ENCODE peak calls at places on chromosomes 16 and 17, in five cellular contexts. A, D, U, S and E are unnamed samples.
A peak's percentile ranks its signal among the peaks of the same experiment; 100 is the strongest.

GRCh38 chr17:18111330-18111971 is 2.9 kb downstream of the MYO15A start:
- DNase-seq in S (no peak), A (no peak), U (no peak), D (no peak), E (no peak)

GRCh38 chr17:36127199-36127881 is 23.7 kb downstream of the CCL4 start:
- DNase-seq in A (no peak), U (no peak), S (no peak), D (no peak), E (no peak)

GRCh38 chr16:67415872-67416793 is at the start of gene ZDHHC1:
- DNase-seq in U (peak; percentile 94), A (no peak), S (peak; percentile 83), D (peak; percentile 55), E (peak; percentile 92)

GRCh38 chr16:80852261-80852872 is 48.0 kb upstream of the CDYL2 start:
- DNase-seq in U (peak; percentile 54), A (peak; percentile 31), S (no peak), D (peak; percentile 43), E (no peak)

GRCh38 chr16:2284797-2285576 is 17.1 kb upstream of the RNPS1 start:
- DNase-seq in A (no peak), D (no peak), U (no peak), S (no peak), E (no peak)

GRCh38 chr17:2240541-2240940 is 63.0 kb downstream of the SMG6 start:
- DNase-seq in S (no peak), A (no peak), U (no peak), D (no peak), E (no peak)

GRCh38 chr16:61726125-61726524 is 310.1 kb downstream of the CDH8 start:
- DNase-seq in U (no peak), A (no peak), D (no peak), S (no peak), E (no peak)

GRCh38 chr16:622920-623280 is 7.9 kb upstream of the WFIKKN1 start:
- DNase-seq in D (peak; percentile 79), S (no peak), A (no peak), U (no peak), E (no peak)

GRCh38 chr17:17737938-17738894 is 57.0 kb downstream of the RAI1 start:
- DNase-seq in S (no peak), U (peak; percentile 69), D (no peak), A (no peak), E (no peak)

GRCh38 chr17:2777242-2777867 is 18.9 kb upstream of the RAP1GAP2 start:
- DNase-seq in D (no peak), U (peak; percentile 73), A (no peak), S (no peak), E (no peak)

GRCh38 chr17:12537436-12537835 is 128.3 kb upstream of the MYOCD start:
- DNase-seq in S (no peak), A (no peak), D (no peak), U (no peak), E (no peak)

GRCh38 chr16:55081622-55082593 is 151.2 kb downstream of the IRX5 start:
- DNase-seq in U (no peak), D (no peak), S (no peak), A (no peak), E (no peak)

GRCh38 chr17:80971704-80972304 is 19.8 kb upstream of the CHMP6 start:
- DNase-seq in D (no peak), S (no peak), A (no peak), U (no peak), E (no peak)

DNA sequence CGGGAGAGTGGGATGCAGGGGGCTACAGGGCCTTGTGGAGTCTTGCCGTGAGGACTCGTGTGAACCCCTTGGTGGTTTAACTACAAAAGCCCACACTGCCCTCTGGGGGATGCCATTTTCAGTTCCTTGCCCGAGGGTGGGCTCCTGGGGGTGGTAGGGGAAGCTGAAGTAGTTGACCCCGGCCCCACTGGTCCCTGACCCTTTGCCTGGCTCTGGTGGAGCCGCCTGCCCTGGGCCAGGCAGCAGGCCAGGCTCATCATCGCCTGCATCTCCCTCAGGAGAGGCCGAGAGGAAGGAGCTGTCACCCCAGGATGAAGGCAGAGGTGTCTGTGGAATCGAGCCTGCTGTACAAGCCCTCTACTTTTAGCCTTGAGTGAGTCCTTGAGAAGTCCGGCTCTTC is 10.2 kb downstream of the COX4I1 start:
- DNase-seq in U (no peak), A (no peak), S (no peak), D (no peak), E (no peak)
- TF ChIP-seq TAF1 in U (no peak), A (no peak), S (no peak), D (no peak), E (no peak)

GRCh38 chr17:46876926-46877325 is 25.5 kb downstream of the WNT9B start:
- DNase-seq in D (no peak), S (no peak), A (no peak), U (no peak), E (no peak)
- TF ChIP-seq POLR2A in D (no peak), S (no peak), A (no peak), U (no peak), E (no peak)

GRCh38 chr17:59671386-59671785 is 35.8 kb downstream of the PTRH2 start:
- DNase-seq in S (no peak), U (no peak), A (no peak), D (no peak), E (no peak)

GRCh38 chr17:59669411-59669810 is 37.8 kb downstream of the PTRH2 start:
- DNase-seq in A (no peak), S (no peak), D (no peak), U (no peak), E (no peak)

GRCh38 chr17:59666235-59666634 is 41.0 kb downstream of the PTRH2 start:
- DNase-seq in D (no peak), U (no peak), A (no peak), S (no peak), E (no peak)

GRCh38 chr17:59669944-59670343 is 37.3 kb downstream of the PTRH2 start:
- DNase-seq in A (no peak), S (no peak), D (no peak), U (no peak), E (no peak)

DNA sequence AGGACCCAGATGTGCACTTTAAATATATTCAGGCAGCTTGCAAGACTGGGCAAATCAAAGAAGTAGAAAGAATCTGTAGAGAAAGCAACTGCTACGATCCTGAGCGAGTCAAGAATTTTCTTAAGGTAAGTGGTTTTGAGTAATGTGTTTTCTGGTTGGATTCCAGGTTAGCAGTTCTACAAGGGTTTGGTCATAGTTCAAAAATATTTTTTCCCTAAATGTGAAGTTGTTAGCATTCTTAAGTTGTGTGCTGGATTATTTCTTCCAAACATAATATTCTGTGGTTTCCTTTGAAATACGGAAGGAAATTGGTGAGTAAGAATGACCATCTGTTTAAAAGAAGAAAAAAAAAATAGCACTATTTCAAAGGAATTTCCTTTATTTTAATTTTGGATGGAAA is 38.4 kb downstream of the PTRH2 start:
- DNase-seq in S (no peak), D (no peak), A (no peak), U (no peak), E (no peak)
- TF ChIP-seq TAF1 in S (no peak), D (no peak), A (no peak), U (no peak), E (no peak)

GRCh38 chr17:76723812-76724211 is 2.6 kb downstream of the JMJD6 start:
- DNase-seq in S (no peak), A (no peak), D (no peak), U (no peak), E (no peak)

GRCh38 chr17:76725580-76726230 is 701 bp downstream of the JMJD6 start:
- DNase-seq in U (no peak), S (peak; percentile 61), D (peak; percentile 85), A (peak; percentile 43), E (peak; percentile 47)

GRCh38 chr17:76726231-76726765 is at the start of gene JMJD6:
- DNase-seq in A (peak; percentile 93), U (peak; percentile 90), D (peak; percentile 94), S (peak; percentile 91), E (peak; percentile 92)

GRCh38 chr17:76727745-76728456 is 1.3 kb downstream of the METTL23 start:
- DNase-seq in A (no peak), S (no peak), U (no peak), D (no peak), E (no peak)

DNA sequence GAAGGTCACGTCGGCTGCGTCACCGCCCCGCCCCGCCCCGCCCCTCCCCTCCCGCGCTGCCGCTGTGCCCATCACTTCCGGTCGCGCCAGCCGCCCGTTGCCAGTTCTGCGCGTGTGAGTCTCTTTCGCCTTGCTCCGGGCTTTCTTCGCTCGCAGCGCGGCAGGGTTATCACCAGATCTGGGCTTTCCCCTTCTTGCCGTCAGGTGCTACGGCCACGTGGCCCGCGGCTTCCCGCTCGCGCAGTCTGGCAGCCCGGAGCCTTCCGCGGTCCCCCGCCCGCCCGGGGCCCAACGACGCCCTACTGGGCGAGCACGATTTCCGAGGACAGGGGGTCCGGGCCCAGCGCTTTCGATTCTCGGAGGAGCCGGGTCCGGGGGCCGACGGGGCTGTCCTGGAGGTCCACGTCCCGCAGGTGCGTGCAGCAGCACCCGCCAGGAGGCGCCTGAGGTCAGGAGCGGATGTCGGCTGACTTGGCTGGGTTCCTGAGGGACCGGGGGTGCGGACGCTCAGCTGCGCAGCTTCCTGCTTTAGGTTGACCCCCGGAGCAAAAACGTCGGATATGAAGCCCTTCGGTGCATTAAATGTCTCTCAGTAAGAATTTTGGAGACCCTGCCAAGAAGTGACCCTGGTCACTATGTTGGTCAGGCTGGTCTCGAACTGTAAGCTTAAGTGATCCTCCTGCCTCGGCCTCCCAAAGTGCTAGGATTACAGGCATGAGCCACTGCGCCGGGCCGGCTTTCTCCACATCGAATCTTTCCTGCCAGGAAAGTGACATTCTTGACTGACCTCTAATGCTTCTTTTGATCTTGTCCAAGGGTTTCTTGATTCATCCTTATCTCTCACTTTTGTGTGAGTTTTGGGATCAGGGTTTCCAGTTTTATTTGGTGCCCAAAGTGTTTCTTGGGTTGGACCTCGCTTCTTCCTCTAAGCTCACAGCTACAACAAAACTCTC is at the start of gene METTL23:
- DNase-seq in S (peak; percentile 75), A (peak; percentile 68), U (peak; percentile 76), D (peak; percentile 83), E (peak; percentile 66)
- TF ChIP-seq POLR2A in S (peak; percentile 76), A (peak; percentile 89), U (peak; percentile 70), D (peak; percentile 81), E (peak; percentile 28)

GRCh38 chr17:44922136-44922535 is 6.8 kb upstream of the GFAP start:
- DNase-seq in D (no peak), S (no peak), U (no peak), A (no peak), E (no peak)
- TF ChIP-seq TAF1 in D (no peak), S (no peak), U (no peak), A (no peak), E (no peak)

GRCh38 chr16:87803385-87803784 is 37.6 kb upstream of the KLHDC4 start:
- DNase-seq in D (no peak), A (no peak), U (no peak), S (no peak), E (no peak)

GRCh38 chr16:87806246-87806607 is 40.4 kb upstream of the KLHDC4 start:
- DNase-seq in A (no peak), S (no peak), D (no peak), U (no peak), E (no peak)

GRCh38 chr16:87808108-87808507 is 42.3 kb upstream of the KLHDC4 start:
- DNase-seq in A (no peak), D (no peak), S (no peak), U (no peak), E (no peak)

GRCh38 chr16:87809150-87809902 is 43.5 kb upstream of the KLHDC4 start:
- DNase-seq in D (no peak), S (no peak), A (peak; percentile 82), U (no peak), E (no peak)

GRCh38 chr16:87806608-87807546 is 41.1 kb upstream of the KLHDC4 start:
- DNase-seq in U (peak; percentile 61), A (peak; percentile 61), S (no peak), D (peak; percentile 54), E (no peak)
- TF ChIP-seq POLR2A in U (no peak), A (peak; percentile 42), S (no peak), D (no peak), E (no peak)